ENCODE peak calls at places on chromosomes 13 and 19, in seven cellular contexts. D, K, M, N, W, P and O are unnamed samples.

GRCh38 chr13:44237276-44237767 is 136.3 kb upstream of the SERP2 start:
- DNase-seq in D (no peak), K (peak; percentile 47), M (peak; percentile 62), N (peak; percentile 56), W (peak; percentile 99), P (peak; percentile 69), O (peak; percentile 80)

GRCh38 chr13:71873418-71874276 is 6.6 kb upstream of the DACH1 start:
- DNase-seq in D (no peak), K (no peak), M (no peak), N (no peak), W (no peak), P (no peak), O (no peak)

GRCh38 chr19:10888421-10888866 is 17.1 kb downstream of the CARM1 start:
- DNase-seq in D (no peak), K (no peak), M (no peak), N (no peak), W (no peak), P (no peak), O (no peak)

GRCh38 chr19:48465215-48465614 is 4.0 kb upstream of the CYTH2 start:
- DNase-seq in D (no peak), K (no peak), M (no peak), N (no peak), W (no peak), P (no peak), O (no peak)

GRCh38 chr13:36858285-36858684 is 39.3 kb downstream of the RFXAP start:
- DNase-seq in D (no peak), K (no peak), M (no peak), N (no peak), W (peak; percentile 65), P (no peak), O (no peak)

GRCh38 chr19:20858218-20858617 is 64.8 kb upstream of the ZNF85 start:
- DNase-seq in D (no peak), K (no peak), M (no peak), N (no peak), W (no peak), P (no peak), O (no peak)

GRCh38 chr19:17184381-17184841 is 30.7 kb upstream of the USE1 start:
- DNase-seq in D (no peak), K (peak; percentile 26), M (no peak), N (no peak), W (peak; percentile 39), P (no peak), O (no peak)

GRCh38 chr13:63948045-63948444 is 2532.4 kb upstream of the PCDH20 start:
- DNase-seq in D (no peak), K (no peak), M (no peak), N (no peak), W (no peak), P (no peak), O (no peak)

GRCh38 chr19:41988947-41989346 is 5.1 kb downstream of the ATP1A3 start:
- DNase-seq in D (no peak), K (no peak), M (no peak), N (no peak), W (no peak), P (no peak), O (no peak)

GRCh38 chr19:43731854-43732253 is 16.0 kb downstream of the IRGC start:
- DNase-seq in D (no peak), K (no peak), M (no peak), N (no peak), W (no peak), P (no peak), O (no peak)

GRCh38 chr13:36509369-36509768 is 77.1 kb downstream of the CCNA1 start:
- DNase-seq in D (no peak), K (no peak), M (no peak), N (no peak), W (no peak), P (no peak), O (no peak)

GRCh38 chr13:113475280-113475679 is 15.2 kb downstream of the DCUN1D2 start:
- DNase-seq in D (no peak), K (no peak), M (no peak), N (no peak), W (no peak), P (no peak), O (no peak)

GRCh38 chr19:22609630-22610029 is 24.5 kb upstream of the ZNF492 start:
- DNase-seq in D (no peak), K (no peak), M (no peak), N (no peak), W (no peak), P (no peak), O (no peak)

GRCh38 chr13:27183561-27184147 is 12.0 kb upstream of the USP12 start:
- DNase-seq in D (no peak), K (no peak), M (no peak), N (no peak), W (peak; percentile 83), P (no peak), O (no peak)

GRCh38 chr13:42474954-42475353 is 99.0 kb upstream of the TNFSF11 start:
- DNase-seq in D (no peak), K (no peak), M (no peak), N (no peak), W (peak; percentile 69), P (no peak), O (no peak)

GRCh38 chr13:54367639-54368271 is 1339.1 kb downstream of the OLFM4 start:
- DNase-seq in D (no peak), K (no peak), M (no peak), N (no peak), W (no peak), P (no peak), O (no peak)

GRCh38 chr13:76638160-76638559 is 248.0 kb downstream of the KCTD12 start:
- DNase-seq in D (no peak), K (no peak), M (no peak), N (no peak), W (no peak), P (no peak), O (no peak)

GRCh38 chr19:46821512-46822359 is 28.9 kb downstream of the AP2S1 start:
- DNase-seq in D (peak; percentile 61), K (peak; percentile 67), M (no peak), N (no peak), W (no peak), P (no peak), O (peak; percentile 20)

GRCh38 chr19:20247016-20247683 is 80.1 kb downstream of the ZNF486 start:
- DNase-seq in D (no peak), K (no peak), M (no peak), N (no peak), W (peak; percentile 6), P (peak; percentile 52), O (peak; percentile 73)

GRCh38 chr19:51019544-51019925 is at the start of gene KLK10:
- DNase-seq in D (no peak), K (no peak), M (no peak), N (no peak), W (no peak), P (no peak), O (peak; percentile 39)

GRCh38 chr13:67235265-67235664 is 5.1 kb upstream of the PCDH9 start:
- DNase-seq in D (no peak), K (no peak), M (no peak), N (no peak), W (no peak), P (no peak), O (no peak)

DNA sequence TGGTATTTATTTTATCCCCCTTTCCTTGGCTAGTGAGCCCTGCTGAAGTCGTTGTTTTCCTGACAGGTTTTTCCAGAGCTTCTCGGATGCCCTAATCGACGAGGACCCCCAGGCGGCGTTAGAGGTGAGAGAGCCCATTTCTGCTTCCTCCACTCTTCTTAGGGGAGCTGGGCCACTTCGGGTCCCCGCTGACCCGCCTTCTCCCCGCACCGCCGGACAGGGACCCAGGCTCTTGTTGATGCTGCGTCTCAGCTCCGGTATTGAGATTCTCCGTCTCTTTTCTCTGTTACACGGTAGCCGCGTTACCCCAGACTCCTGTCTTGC is 306 bp downstream of the SUGT1 start:
- DNase-seq in D (no peak), K (no peak), M (no peak), N (no peak), W (no peak), P (no peak), O (no peak)
- H3K4me3 ChIP-seq in D (peak overlapping the region; percentile 91), K (peak overlapping the region; percentile 49), M (peak overlapping the region; percentile 64), N (peak overlapping the region; percentile 91), W (peak overlapping the region; percentile 88), P (peak overlapping the region; percentile 77), O (peak overlapping the region; percentile 99)

GRCh38 chr13:33199282-33199850 is 86.2 kb downstream of the STARD13 start:
- DNase-seq in D (no peak), K (no peak), M (no peak), N (no peak), W (peak; percentile 30), P (no peak), O (no peak)
- H3K27ac ChIP-seq in D (no peak overlapping the region), K (peak overlapping the region; percentile 62), M (peak overlapping the region; percentile 3), N (no peak overlapping the region), W (no peak overlapping the region), P (no peak overlapping the region), O (no peak overlapping the region)

GRCh38 chr13:98997738-98998641 is 20.1 kb upstream of the DOCK9 start:
- DNase-seq in D (no peak), K (no peak), M (no peak), N (peak; percentile 18), W (no peak), P (no peak), O (no peak)

GRCh38 chr13:98998831-98999634 is 21.2 kb upstream of the DOCK9 start:
- DNase-seq in D (no peak), K (no peak), M (no peak), N (no peak), W (peak; percentile 68), P (peak; percentile 34), O (no peak)

GRCh38 chr13:99000137-99000536 is 22.3 kb upstream of the DOCK9 start:
- DNase-seq in D (no peak), K (no peak), M (no peak), N (no peak), W (no peak), P (no peak), O (no peak)

GRCh38 chr13:98997051-98997730 is 19.3 kb upstream of the DOCK9 start:
- DNase-seq in D (no peak), K (no peak), M (no peak), N (no peak), W (no peak), P (no peak), O (no peak)

GRCh38 chr13:98999635-98999952 is 21.7 kb upstream of the DOCK9 start:
- DNase-seq in D (no peak), K (no peak), M (no peak), N (no peak), W (no peak), P (no peak), O (no peak)
- H3K4me3 ChIP-seq in D (no peak overlapping the region), K (no peak overlapping the region), M (no peak overlapping the region), N (no peak overlapping the region), W (no peak overlapping the region), P (no peak overlapping the region), O (no peak overlapping the region)

GRCh38 chr13:24207841-24208240 is 47.3 kb downstream of the SPATA13 start:
- DNase-seq in D (no peak), K (no peak), M (no peak), N (no peak), W (no peak), P (no peak), O (no peak)

GRCh38 chr13:24212674-24213073 is 52.2 kb downstream of the SPATA13 start:
- DNase-seq in D (no peak), K (no peak), M (no peak), N (no peak), W (no peak), P (no peak), O (no peak)

GRCh38 chr13:24212254-24212653 is 51.7 kb downstream of the SPATA13 start:
- DNase-seq in D (no peak), K (no peak), M (no peak), N (no peak), W (no peak), P (no peak), O (no peak)

GRCh38 chr13:24209138-24209537 is 48.6 kb downstream of the SPATA13 start:
- DNase-seq in D (no peak), K (no peak), M (no peak), N (no peak), W (no peak), P (no peak), O (no peak)

GRCh38 chr13:24208314-24208713 is 47.8 kb downstream of the SPATA13 start:
- DNase-seq in D (no peak), K (no peak), M (no peak), N (no peak), W (peak; percentile 80), P (no peak), O (no peak)
- H3K27ac ChIP-seq in D (no peak overlapping the region), K (no peak overlapping the region), M (no peak overlapping the region), N (no peak overlapping the region), W (no peak overlapping the region), P (no peak overlapping the region), O (no peak overlapping the region)